ENCODE peak calls at places on chromosomes 1 and 21, in ten cellular contexts. V is heart left ventricle, T is A549, B is right lobe of liver, L is IMR-90, W is H1, R is prostate gland, M is GM12891, F is breast epithelium, A is K562. G is an unnamed sample.

GRCh38 chr21:28396421-28396820 is 596.3 kb downstream of the LTN1 start:
- DNase-seq in A (no peak), F (no peak), T (no peak), V (no peak), L (no peak), M (no peak), B (no peak), W (no peak), R (no peak), G (no peak)

GRCh38 chr1:36703526-36704208 is 221.0 kb upstream of the CSF3R start:
- DNase-seq in T (peak), F (peak), B (peak), V (peak), W (peak), L (peak), R (peak), A (peak), M (peak), G (peak)

GRCh38 chr1:221845650-221846371 is 103.9 kb upstream of the DUSP10 start:
- DNase-seq in M (no peak), A (no peak), V (no peak), T (peak), W (no peak), F (peak), B (peak), R (peak), L (peak), G (no peak)

GRCh38 chr1:203905275-203905674 is 43.9 kb downstream of the SNRPE start:
- DNase-seq in B (no peak), L (no peak), R (no peak), M (no peak), F (no peak), W (no peak), A (no peak), V (no peak), T (no peak), G (no peak)

GRCh38 chr1:166083887-166084286 is 82.9 kb downstream of the FAM78B start:
- DNase-seq in M (no peak), R (no peak), B (no peak), T (no peak), A (no peak), V (no peak), W (no peak), F (no peak), L (no peak), G (no peak)

GRCh38 chr1:198699167-198700015 is 60.6 kb downstream of the PTPRC start:
- DNase-seq in M (no peak), A (peak), W (peak), B (peak), F (no peak), L (peak), T (peak), V (no peak), R (peak), G (peak)

GRCh38 chr1:189693140-189693539 is 784.5 kb downstream of the BRINP3 start:
- DNase-seq in T (peak), V (no peak), W (no peak), M (no peak), A (no peak), R (no peak), F (no peak), L (no peak), B (no peak), G (no peak)

GRCh38 chr21:35521852-35522505 is 472.9 kb upstream of the RUNX1 start:
- DNase-seq in T (no peak), A (no peak), F (no peak), M (no peak), W (no peak), L (no peak), R (peak), B (no peak), V (no peak), G (no peak)

GRCh38 chr1:201039876-201040275 is 16.4 kb upstream of the KIF21B start:
- DNase-seq in M (no peak), W (no peak), T (no peak), B (no peak), L (no peak), F (no peak), V (no peak), A (no peak), R (no peak), G (no peak)

GRCh38 chr1:173865468-173866164 is 2.2 kb downstream of the GAS5 start:
- DNase-seq in W (no peak), R (no peak), T (no peak), M (no peak), F (no peak), A (no peak), B (no peak), L (no peak), V (no peak), G (no peak)

DNA sequence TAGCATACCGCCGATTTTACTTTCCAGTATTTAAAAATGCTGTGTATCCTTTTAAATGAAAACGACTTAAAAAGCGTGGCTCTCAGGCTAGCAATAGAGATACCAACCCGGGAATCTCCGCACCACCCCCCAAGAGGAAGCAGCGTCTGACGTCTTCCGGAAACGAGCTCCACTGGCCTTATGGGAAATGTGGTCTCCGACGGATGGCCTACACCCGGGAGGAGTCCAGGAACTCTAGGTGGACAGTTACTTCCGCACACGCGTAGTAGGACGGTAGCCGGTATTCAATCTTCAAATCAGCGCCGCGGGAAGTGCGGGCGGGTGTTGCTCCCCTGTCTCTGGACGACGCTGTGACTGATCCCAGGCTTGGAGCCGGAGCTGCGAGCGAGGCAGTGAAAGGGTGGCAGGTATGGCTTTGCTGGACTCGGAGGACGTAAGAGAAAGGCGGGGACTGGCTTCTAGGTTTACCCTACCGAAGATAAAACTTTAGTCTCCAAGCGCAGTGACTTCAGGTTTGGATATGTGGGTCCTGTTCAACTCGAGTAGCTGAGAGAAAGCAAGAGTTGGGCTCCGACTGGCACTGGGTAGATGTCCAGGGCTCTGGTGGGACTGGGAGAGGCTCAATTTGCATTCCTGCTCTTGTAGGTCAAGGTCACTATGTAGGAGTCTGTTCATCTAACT is at the start of gene ZNF684:
- DNase-seq in F (peak), V (peak), M (peak), A (peak), W (peak), L (peak), T (peak), B (peak), R (peak), G (peak)
- TF ChIP-seq POLR2A in F (no peak), V (peak), M (peak), A (peak), W (no peak), L (peak), T (peak), B (peak), R (no peak), G (peak)

GRCh38 chr1:243850368-243851128 is 505 bp upstream of the AKT3 start:
- DNase-seq in A (peak), R (peak), T (peak), W (peak), F (peak), B (peak), M (peak), V (peak), L (peak), G (peak)
- TF ChIP-seq POLR2A in A (no peak), R (peak), T (peak), W (peak), F (no peak), B (no peak), M (no peak), V (peak), L (peak), G (no peak)

GRCh38 chr1:7457811-7458210 is 313.3 kb upstream of the VAMP3 start:
- DNase-seq in W (no peak), V (no peak), T (no peak), R (no peak), F (no peak), A (no peak), L (no peak), M (no peak), B (no peak), G (no peak)
- TF ChIP-seq POLR2A in W (no peak), V (no peak), T (no peak), R (no peak), F (no peak), A (no peak), L (no peak), M (no peak), B (no peak), G (no peak)

DNA sequence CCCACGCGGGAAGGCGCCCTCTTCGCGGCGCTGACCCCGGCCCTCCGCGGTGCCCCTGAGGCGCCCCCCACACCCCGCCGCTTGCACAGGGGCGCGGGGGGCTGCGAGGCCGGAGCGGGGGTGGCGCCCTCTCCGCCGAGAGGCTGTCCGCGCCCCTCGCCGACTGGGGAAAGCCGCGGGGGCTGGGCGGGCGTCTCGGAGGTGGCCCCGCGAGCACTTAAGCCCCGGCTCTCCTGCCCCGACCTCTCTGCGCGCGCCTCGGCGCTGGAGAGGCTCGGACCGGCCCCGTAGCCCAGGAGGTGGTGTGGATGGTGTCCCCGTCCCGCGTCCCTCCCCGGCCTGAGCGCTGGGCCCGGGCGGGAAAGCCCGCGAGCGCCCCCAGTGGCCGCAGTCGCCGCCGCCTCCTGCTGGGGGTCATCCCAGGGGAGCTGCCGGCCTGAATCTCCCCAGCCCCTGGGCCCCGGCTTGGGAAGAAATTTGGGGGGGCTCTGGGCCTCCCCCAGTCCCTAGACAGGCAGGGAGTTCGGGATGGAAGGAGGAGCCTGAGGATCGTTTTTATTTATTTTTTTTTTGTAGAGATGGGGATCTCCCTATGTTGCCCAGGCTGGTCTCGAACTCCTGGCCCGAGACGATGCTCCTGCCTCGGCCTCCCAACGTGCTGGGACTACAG is 1.9 kb upstream of the HES4 start:
- DNase-seq in B (peak), L (peak), F (peak), W (peak), M (peak), V (peak), A (peak), R (peak), T (peak), G (peak)
- TF ChIP-seq POLR2A in B (peak), L (peak), F (peak), W (no peak), M (no peak), V (peak), A (peak), R (peak), T (peak), G (no peak)

DNA sequence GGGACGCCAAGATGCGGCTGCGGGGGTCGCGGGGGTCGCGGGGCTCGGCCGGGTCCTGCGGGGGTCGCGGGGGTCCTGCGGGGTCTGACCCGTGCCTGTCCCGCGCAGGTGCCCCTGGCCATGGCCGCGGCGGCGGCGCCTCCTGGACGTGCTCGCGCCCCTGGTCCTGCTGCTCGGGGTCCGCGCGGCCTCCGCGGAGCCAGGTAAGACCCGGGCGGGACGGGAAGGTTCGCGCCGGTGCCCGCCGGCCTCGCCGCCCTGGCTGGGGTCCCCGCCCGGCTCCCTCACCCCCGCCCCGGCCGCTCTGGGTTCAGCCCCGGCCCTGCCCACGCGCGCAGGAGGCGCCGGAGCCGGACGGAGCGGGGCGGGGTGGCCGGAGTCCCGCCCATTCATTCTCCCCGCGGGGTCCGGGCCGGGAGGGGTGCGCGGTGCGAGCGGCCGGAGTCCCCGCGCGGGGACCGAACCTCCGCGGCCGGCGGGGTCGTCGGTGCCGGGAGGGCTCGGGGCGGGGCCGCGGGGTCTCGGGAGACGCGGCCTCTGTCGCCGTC is 380 bp downstream of the COL18A1 start:
- DNase-seq in F (no peak), M (no peak), L (peak), B (peak), T (no peak), A (peak), W (no peak), R (no peak), V (peak), G (peak)
- TF ChIP-seq POLR2A in F (no peak), M (no peak), L (peak), B (no peak), T (no peak), A (no peak), W (no peak), R (peak), V (peak), G (peak)

DNA sequence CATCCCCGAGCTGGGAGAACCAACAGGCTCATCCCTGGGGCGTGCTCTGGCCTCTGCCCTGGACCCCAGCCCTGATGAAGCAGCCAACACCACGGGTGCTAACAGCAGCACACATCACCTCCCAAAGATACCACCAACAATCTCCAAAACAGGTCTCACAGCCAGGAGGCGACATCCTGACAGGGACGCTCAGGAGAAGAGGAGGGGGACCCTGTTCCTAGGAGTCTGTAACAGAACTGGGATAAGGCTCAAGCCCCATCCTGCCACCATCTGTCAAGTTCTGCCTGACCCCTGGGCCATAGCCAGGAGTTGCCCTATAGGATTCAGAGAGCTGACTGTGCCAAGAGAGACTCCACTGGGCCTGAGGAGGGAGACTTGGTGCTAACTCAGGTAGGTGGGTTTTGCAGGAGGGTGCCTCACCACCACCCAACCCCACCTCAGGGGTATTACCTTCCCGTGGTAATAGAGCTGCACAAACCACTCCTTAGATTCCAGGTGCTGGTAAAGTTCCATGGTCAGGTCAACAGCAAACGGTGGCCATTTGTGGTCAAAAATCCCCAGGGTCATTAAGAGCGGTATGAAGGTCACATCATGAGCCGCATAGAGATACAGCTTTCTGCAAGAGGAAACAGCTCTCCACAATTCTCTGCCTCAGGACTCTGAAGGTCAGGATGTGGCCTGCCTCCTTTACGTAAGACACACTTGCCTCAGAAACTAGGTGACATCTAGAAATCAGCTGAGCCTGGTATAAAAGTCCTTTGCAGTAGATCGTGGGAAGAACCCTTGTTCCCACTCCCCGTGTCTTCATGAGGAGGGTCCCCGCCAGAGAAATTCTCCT is 22.3 kb downstream of the ACP6 start:
- DNase-seq in M (no peak), B (no peak), V (no peak), R (no peak), W (no peak), A (no peak), F (no peak), L (no peak), T (no peak), G (no peak)
- TF ChIP-seq POLR2A in M (no peak), B (no peak), V (no peak), R (no peak), W (no peak), A (no peak), F (no peak), L (no peak), T (no peak), G (no peak)

GRCh38 chr1:25820247-25821111 is 725 bp downstream of the MTFR1L start:
- DNase-seq in V (peak), A (peak), B (peak), F (peak), W (peak), M (peak), L (peak), T (peak), R (no peak), G (peak)

GRCh38 chr1:25817840-25818501 is 1.8 kb upstream of the MTFR1L start:
- DNase-seq in V (no peak), T (no peak), B (no peak), L (no peak), A (peak), W (no peak), M (no peak), F (no peak), R (no peak), G (no peak)

GRCh38 chr1:25821112-25821476 is 1.3 kb downstream of the MTFR1L start:
- DNase-seq in V (no peak), W (no peak), R (no peak), L (no peak), B (no peak), F (no peak), M (no peak), T (no peak), A (no peak), G (no peak)

GRCh38 chr1:25818569-25818968 is 1.2 kb upstream of the MTFR1L start:
- DNase-seq in V (no peak), L (no peak), F (no peak), T (no peak), M (no peak), B (no peak), R (no peak), A (no peak), W (no peak), G (no peak)

DNA sequence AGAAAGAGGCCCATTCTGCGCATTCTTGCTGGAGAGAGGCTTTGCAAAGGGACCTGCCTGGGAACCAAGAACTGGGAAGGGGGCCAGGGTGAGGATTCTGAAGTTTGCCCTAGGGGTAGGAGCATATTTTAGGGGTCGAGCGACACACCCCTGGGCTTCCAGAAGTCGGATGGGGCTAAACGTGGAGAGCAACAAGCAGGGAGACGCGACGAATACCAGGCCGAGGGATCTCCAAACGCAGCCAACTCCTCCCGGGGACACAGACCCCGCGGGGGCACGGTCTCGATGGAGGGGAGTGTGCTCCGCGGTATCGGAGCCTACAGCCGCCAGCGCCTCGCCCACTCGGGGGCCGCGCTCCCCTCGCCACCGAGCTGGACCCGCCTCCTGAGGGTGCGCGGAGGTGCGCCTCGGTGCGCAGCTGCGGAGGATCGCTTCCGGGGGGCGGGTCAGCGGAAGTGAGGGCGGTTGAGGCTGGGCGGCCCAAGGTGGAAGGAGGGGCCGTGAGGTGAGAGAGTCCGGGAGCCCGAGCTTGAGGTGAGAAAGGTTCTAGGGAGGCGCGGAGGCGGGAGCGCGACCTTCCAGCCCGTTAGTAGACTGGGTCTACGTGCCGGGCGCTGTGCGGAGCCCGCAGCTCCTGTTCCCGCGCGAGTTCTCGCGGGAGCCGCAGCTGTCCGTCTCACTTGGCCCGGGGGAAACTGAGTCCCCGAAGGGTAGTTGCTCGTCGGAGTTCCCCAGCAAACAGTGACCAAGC is at the start of gene MTFR1L:
- DNase-seq in V (peak), W (peak), L (peak), F (peak), B (peak), A (peak), T (peak), M (peak), R (peak), G (peak)
- TF ChIP-seq POLR2A in V (peak), W (peak), L (peak), F (peak), B (peak), A (peak), T (peak), M (peak), R (peak), G (peak)